ENCODE peak calls at places on chromosomes 4 and X, in five cellular contexts. Y is activated CD8-positive, alpha-beta memory T cell treated with anti-CD3 and anti-CD28 coated beads for 48 hours; R is body of pancreas; B is ureter; H is H7. P is an unnamed sample.

GRCh38 chrX:153927686-153927935 is 1.5 kb upstream of the ARHGAP4 start:
- DNase-seq in Y (no peak), R (no peak), B (no peak), H (no peak), P (no peak)

GRCh38 chr4:5751073-5751917 is 40.3 kb downstream of the EVC start:
- DNase-seq in Y (no peak), R (no peak), B (peak; percentile 35), H (peak; percentile 66), P (peak; percentile 46)

GRCh38 chr4:155085843-155086530 is 122.4 kb upstream of the NPY2R start:
- DNase-seq in Y (no peak), R (no peak), B (no peak), H (no peak), P (no peak)

GRCh38 chr4:66178901-66179300 is 508.6 kb upstream of the EPHA5 start:
- DNase-seq in Y (no peak), R (no peak), B (no peak), H (peak; percentile 15), P (no peak)

GRCh38 chr4:1922826-1923225 is 51.6 kb downstream of the NSD2 start:
- DNase-seq in Y (no peak), R (no peak), B (no peak), H (no peak), P (no peak)

GRCh38 chr4:158253350-158253980 is 43.2 kb downstream of the TMEM144 start:
- DNase-seq in Y (no peak), R (peak; percentile 56), B (peak; percentile 61), H (peak; percentile 15), P (no peak)

GRCh38 chrX:15202458-15203177 is 67.3 kb downstream of the ASB9 start:
- DNase-seq in Y (no peak), R (no peak), B (no peak), H (no peak), P (no peak)

GRCh38 chrX:123563167-123563566 is 169.7 kb downstream of the THOC2 start:
- DNase-seq in Y (no peak), R (no peak), B (no peak), H (no peak), P (no peak)

GRCh38 chr4:77959566-77960338 is 97.1 kb downstream of the MRPL1 start:
- DNase-seq in Y (no peak), R (no peak), B (no peak), H (peak; percentile 12), P (no peak)

GRCh38 chrX:118763489-118763888 is 36.1 kb downstream of the IL13RA1 start:
- DNase-seq in Y (no peak), R (no peak), B (no peak), H (no peak), P (no peak)

GRCh38 chr4:5890063-5890727 is 2.7 kb downstream of the CRMP1 start:
- DNase-seq in Y (no peak), R (no peak), B (no peak), H (peak; percentile 96), P (no peak)

GRCh38 chrX:134004038-134004437 is 18.6 kb upstream of the GPC3 start:
- DNase-seq in Y (no peak), R (no peak), B (no peak), H (no peak), P (no peak)

GRCh38 chr4:88010921-88011320 is 3.5 kb downstream of the PKD2 start:
- DNase-seq in Y (no peak), R (no peak), B (no peak), H (no peak), P (no peak)

GRCh38 chrX:109848451-109849050 is 115.5 kb upstream of the ACSL4 start:
- DNase-seq in Y (no peak), R (no peak), B (no peak), H (peak; percentile 18), P (no peak)

GRCh38 chr4:139419388-139419914 is 34.5 kb upstream of the RAB33B start:
- DNase-seq in Y (no peak), R (no peak), B (peak; percentile 53), H (no peak), P (no peak)

GRCh38 chrX:10156199-10157031 is at the start of gene CLCN4:
- DNase-seq in Y (no peak), R (peak; percentile 60), B (no peak), H (peak; percentile 94), P (peak; percentile 87)

GRCh38 chr4:128776794-128777216 is 32.7 kb upstream of the JADE1 start:
- DNase-seq in Y (no peak), R (peak; percentile 22), B (no peak), H (no peak), P (peak; percentile 90)

GRCh38 chrX:39065051-39065871 is 264.0 kb downstream of the MID1IP1 start:
- DNase-seq in Y (no peak), R (no peak), B (no peak), H (peak; percentile 79), P (no peak)

GRCh38 chrX:13346646-13347045 is 26.8 kb upstream of the ATXN3L start:
- DNase-seq in Y (no peak), R (no peak), B (no peak), H (no peak), P (no peak)